ENCODE peak calls at places on chromosome 1, in six cellular contexts. H is Panc1, N is AML-193, B is T-cell, L is substantia nigra, U is T-helper 9 cell. R is an unnamed sample.

GRCh38 chr1:64838486-64838885 is 93.6 kb downstream of the RAVER2 start:
- DNase-seq in N (no peak), H (no peak), L (no peak), B (no peak), U (no peak), R (no peak)

GRCh38 chr1:112818990-112819689 is 104.0 kb upstream of the PPM1J start:
- DNase-seq in H (no peak), L (no peak), U (no peak), N (peak), B (no peak), R (no peak)

GRCh38 chr1:75203415-75204277 is 69.5 kb downstream of the LHX8 start:
- DNase-seq in U (no peak), B (no peak), H (peak), L (no peak), N (peak), R (no peak)

GRCh38 chr1:168386949-168387586 is 106.4 kb downstream of the TBX19 start:
- DNase-seq in L (no peak), U (peak), B (peak), N (no peak), H (no peak), R (peak)

GRCh38 chr1:243475966-243476365 is 220.1 kb downstream of the SDCCAG8 start:
- DNase-seq in B (no peak), H (no peak), N (no peak), L (no peak), U (no peak), R (no peak)

GRCh38 chr1:157117527-157118057 is 18.0 kb upstream of the ETV3L start:
- DNase-seq in H (no peak), U (no peak), L (no peak), N (no peak), B (no peak), R (no peak)

GRCh38 chr1:227940791-227941241 is 6.9 kb downstream of the WNT9A start:
- DNase-seq in L (no peak), B (no peak), H (no peak), U (no peak), N (no peak), R (no peak)

GRCh38 chr1:206062464-206062863 is 9.5 kb downstream of the RHEX start:
- DNase-seq in U (no peak), L (no peak), H (no peak), B (no peak), N (no peak), R (no peak)

GRCh38 chr1:181592261-181592859 is 109.0 kb downstream of the CACNA1E start:
- DNase-seq in N (no peak), H (no peak), B (no peak), L (no peak), U (no peak), R (no peak)

GRCh38 chr1:107739651-107740050 is 225.3 kb downstream of the VAV3 start:
- DNase-seq in L (no peak), N (no peak), B (no peak), U (no peak), H (no peak), R (no peak)

GRCh38 chr1:178540204-178540603 is 27.3 kb downstream of the TEX35 start:
- DNase-seq in L (no peak), U (no peak), N (no peak), B (no peak), H (no peak), R (no peak)

GRCh38 chr1:223473576-223474344 is 80.5 kb downstream of the CCDC185 start:
- DNase-seq in N (no peak), L (no peak), B (no peak), H (no peak), U (no peak), R (no peak)

GRCh38 chr1:109322974-109323373 is 16.2 kb upstream of the MYBPHL start:
- DNase-seq in H (no peak), L (no peak), B (no peak), N (no peak), U (no peak), R (no peak)

GRCh38 chr1:99737016-99737415 is 29.4 kb downstream of the FRRS1 start:
- DNase-seq in N (peak), U (no peak), H (no peak), B (no peak), L (no peak), R (no peak)

GRCh38 chr1:167292216-167292615 is 71.5 kb downstream of the POU2F1 start:
- DNase-seq in L (no peak), U (no peak), H (no peak), N (no peak), B (no peak), R (no peak)

GRCh38 chr1:28934676-28935075 is 20.3 kb downstream of the EPB41 start:
- DNase-seq in H (no peak), U (no peak), B (no peak), N (no peak), L (no peak), R (no peak)

GRCh38 chr1:30379684-30380624 is 343.4 kb downstream of the MATN1 start:
- DNase-seq in B (peak), U (peak), H (peak), L (no peak), N (peak), R (peak)

GRCh38 chr1:226308166-226308722 is 720 bp downstream of the LIN9 start:
- DNase-seq in H (no peak), U (peak), N (no peak), L (no peak), B (no peak), R (no peak)

GRCh38 chr1:209405183-209405823 is 178.2 kb upstream of the CAMK1G start:
- DNase-seq in H (no peak), U (no peak), B (no peak), N (no peak), L (no peak), R (no peak)

GRCh38 chr1:24438423-24438901 is 22.9 kb downstream of the NIPAL3 start:
- DNase-seq in U (no peak), N (no peak), B (no peak), H (no peak), L (no peak), R (no peak)

GRCh38 chr1:67135354-67135753 is 584 bp upstream of the C1orf141 start:
- DNase-seq in B (no peak), H (no peak), N (peak), L (no peak), U (no peak), R (no peak)

GRCh38 chr1:54768093-54768492 is 3.8 kb upstream of the PARS2 start:
- DNase-seq in H (no peak), B (no peak), L (no peak), U (no peak), N (no peak), R (no peak)

GRCh38 chr1:22359427-22359826 is 92.2 kb upstream of the ZBTB40 start:
- DNase-seq in H (no peak), U (no peak), L (no peak), N (no peak), B (no peak), R (no peak)

GRCh38 chr1:156581661-156582387 is 2.3 kb downstream of the TTC24 start:
- DNase-seq in U (no peak), H (no peak), L (no peak), N (no peak), B (peak), R (no peak)

GRCh38 chr1:93111561-93111960 is 32.5 kb downstream of the MTF2 start:
- DNase-seq in H (no peak), N (no peak), B (no peak), L (no peak), U (no peak), R (no peak)

GRCh38 chr1:212749924-212750535 is 41.5 kb downstream of the NSL1 start:
- DNase-seq in N (peak), B (peak), H (peak), U (no peak), L (no peak), R (no peak)

GRCh38 chr1:24990796-24991195 is 60.7 kb upstream of the RUNX3 start:
- DNase-seq in L (no peak), U (no peak), N (no peak), H (no peak), B (no peak), R (no peak)

GRCh38 chr1:12714710-12715500 is 1.0 kb upstream of the AADACL3 start:
- DNase-seq in H (no peak), N (no peak), L (no peak), U (no peak), B (no peak), R (no peak)